ENCODE peak calls at places on chromosomes 16 and 17, in six cellular contexts. E is sigmoid colon; M is RPMI7951; N is activated T-helper 1 cell treated with Interleukin-2 at 50 U/mL for 16 hours; C is CD8-positive, alpha-beta memory T cell; P is AG08396. A is an unnamed sample.

GRCh38 chr16:85706449-85707034 is 17.8 kb upstream of the GINS2 start:
- DNase-seq in E (no peak), M (no peak), N (no peak), C (no peak), P (no peak), A (no peak)

GRCh38 chr16:66740010-66740409 is 11.4 kb downstream of the DYNC1LI2 start:
- DNase-seq in E (no peak), M (peak), N (no peak), C (no peak), P (peak), A (no peak)

GRCh38 chr16:11330526-11331237 is 14.6 kb upstream of the RMI2 start:
- DNase-seq in E (no peak), M (no peak), N (no peak), C (no peak), P (no peak), A (no peak)

GRCh38 chr17:53627511-53627910 is 195.2 kb upstream of the KIF2B start:
- DNase-seq in E (no peak), M (peak), N (no peak), C (no peak), P (peak), A (peak)

GRCh38 chr16:11405331-11406176 is 60.3 kb downstream of the RMI2 start:
- DNase-seq in E (no peak), M (peak), N (no peak), C (peak), P (peak), A (no peak)

GRCh38 chr17:31561469-31562412 is 170.3 kb downstream of the RAB11FIP4 start:
- DNase-seq in E (no peak), M (peak), N (no peak), C (no peak), P (peak), A (no peak)

GRCh38 chr17:82213251-82214011 is 789 bp upstream of the CCDC57 start:
- DNase-seq in E (peak), M (peak), N (no peak), C (peak), P (peak), A (peak)

GRCh38 chr16:62021295-62021694 is 14.9 kb downstream of the CDH8 start:
- DNase-seq in E (no peak), M (no peak), N (no peak), C (no peak), P (no peak), A (no peak)

GRCh38 chr17:10558049-10558448 is 8.6 kb upstream of the MYH2 start:
- DNase-seq in E (no peak), M (no peak), N (no peak), C (no peak), P (no peak), A (no peak)

GRCh38 chr16:66717776-66718175 is 21.2 kb upstream of the CMTM4 start:
- DNase-seq in E (no peak), M (peak), N (no peak), C (no peak), P (no peak), A (no peak)

GRCh38 chr16:86050111-86050510 is 151.1 kb downstream of the IRF8 start:
- DNase-seq in E (no peak), M (no peak), N (no peak), C (peak), P (no peak), A (no peak)

GRCh38 chr16:73034374-73034773 is 13.6 kb downstream of the ZFHX3 start:
- DNase-seq in E (no peak), M (no peak), N (no peak), C (no peak), P (no peak), A (no peak)

GRCh38 chr16:12639044-12639443 is 164.6 kb downstream of the CPPED1 start:
- DNase-seq in E (no peak), M (peak), N (no peak), C (no peak), P (peak), A (no peak)

GRCh38 chr16:82841108-82841507 is 214.3 kb downstream of the CDH13 start:
- DNase-seq in E (no peak), M (no peak), N (no peak), C (no peak), P (no peak), A (no peak)

GRCh38 chr17:78168906-78169793 is 769 bp downstream of the SYNGR2 start:
- DNase-seq in E (no peak), M (peak), N (peak), C (peak), P (peak), A (no peak)

GRCh38 chr17:50518265-50519023 is 10.2 kb downstream of the MYCBPAP start:
- DNase-seq in E (peak), M (no peak), N (no peak), C (no peak), P (no peak), A (no peak)

GRCh38 chr16:27495191-27495590 is 54.5 kb downstream of the GTF3C1 start:
- DNase-seq in E (peak), M (no peak), N (no peak), C (no peak), P (peak), A (peak)

GRCh38 chr16:53369921-53370320 is 64.3 kb upstream of the RBL2 start:
- DNase-seq in E (no peak), M (no peak), N (no peak), C (no peak), P (no peak), A (peak)

GRCh38 chr16:3842994-3843393 is 37.5 kb downstream of the CREBBP start:
- DNase-seq in E (peak), M (no peak), N (no peak), C (no peak), P (no peak), A (peak)

GRCh38 chr16:10883004-10883403 is 6.0 kb downstream of the CIITA start:
- DNase-seq in E (no peak), M (no peak), N (no peak), C (no peak), P (no peak), A (no peak)

A was measured in fibroblast of the conjunctiva.